ENCODE peak calls at places on chromosomes 1 and 21, in five cellular contexts. N is GM12865, R is tibial nerve, T is myocyte, A is dermis blood vessel endothelial cell. I is an unnamed sample.
A peak's percentile ranks its signal among the peaks of the same experiment; 100 is the strongest.

GRCh38 chr21:16250282-16250681 is 520.5 kb downstream of the USP25 start:
- DNase-seq in R (no peak), A (no peak), N (no peak), T (no peak), I (no peak)

GRCh38 chr1:78797108-78797781 is 147.6 kb downstream of the IFI44 start:
- DNase-seq in R (no peak), T (no peak), N (peak; percentile 3), A (no peak), I (no peak)

GRCh38 chr21:38660333-38661295 is 145.1 kb upstream of the ETS2 start:
- DNase-seq in N (no peak), R (no peak), A (no peak), T (no peak), I (no peak)

GRCh38 chr1:215887618-215888017 is 320.5 kb downstream of the KCTD3 start:
- DNase-seq in N (no peak), A (no peak), T (no peak), R (no peak), I (no peak)

GRCh38 chr1:178278135-178278534 is 184.2 kb downstream of the RASAL2 start:
- DNase-seq in T (no peak), R (no peak), N (no peak), A (no peak), I (peak; percentile 68)

GRCh38 chr1:214026985-214027384 is 39.2 kb downstream of the PROX1 start:
- DNase-seq in R (no peak), T (no peak), A (no peak), N (no peak), I (no peak)

GRCh38 chr1:44217809-44218410 is 4.6 kb downstream of the DMAP1 start:
- DNase-seq in R (peak; percentile 86), N (peak; percentile 75), A (peak; percentile 85), T (peak; percentile 83), I (peak; percentile 83)

GRCh38 chr1:12582649-12583048 is 35.4 kb downstream of the DHRS3 start:
- DNase-seq in A (no peak), T (no peak), N (no peak), R (no peak), I (no peak)

GRCh38 chr1:47650205-47650604 is 212.4 kb downstream of the FOXD2 start:
- DNase-seq in A (peak; percentile 92), R (no peak), N (no peak), T (peak; percentile 50), I (peak; percentile 0)

GRCh38 chr1:164510435-164510834 is 48.5 kb upstream of the PBX1 start:
- DNase-seq in T (no peak), N (no peak), A (no peak), R (no peak), I (peak; percentile 30)